ENCODE peak calls at places on chromosomes 11 and 22, in seven cellular contexts. O, H, P, I, M, X and E are unnamed samples.
A peak's percentile ranks its signal among the peaks of the same experiment; 100 is the strongest.

GRCh38 chr11:22807391-22807790 is 22.2 kb downstream of the SVIP start:
- DNase-seq in O (no peak), H (no peak), P (no peak), I (no peak), M (no peak), X (no peak), E (no peak)

GRCh38 chr11:94020777-94021615 is at the start of gene HEPHL1:
- DNase-seq in O (peak; percentile 4), H (no peak), P (no peak), I (peak; percentile 50), M (no peak), X (no peak), E (no peak)

GRCh38 chr11:10494636-10495463 is 39.8 kb downstream of the AMPD3 start:
- DNase-seq in O (no peak), H (no peak), P (no peak), I (no peak), M (no peak), X (no peak), E (no peak)

GRCh38 chr11:29159552-29160465 is 857.0 kb downstream of the KCNA4 start:
- DNase-seq in O (peak; percentile 90), H (peak; percentile 46), P (no peak), I (peak; percentile 45), M (no peak), X (no peak), E (peak; percentile 12)

GRCh38 chr22:26642465-26643367 is 14.7 kb upstream of the MIAT start:
- DNase-seq in O (no peak), H (no peak), P (no peak), I (peak; percentile 84), M (no peak), X (peak; percentile 29), E (peak; percentile 71)

GRCh38 chr22:30312053-30312452 is 14.7 kb downstream of the TBC1D10A start:
- DNase-seq in O (peak; percentile 83), H (no peak), P (no peak), I (no peak), M (no peak), X (no peak), E (no peak)

GRCh38 chr11:121068787-121069186 is 32.3 kb upstream of the TECTA start:
- DNase-seq in O (no peak), H (no peak), P (no peak), I (no peak), M (no peak), X (no peak), E (no peak)

GRCh38 chr11:123145661-123146060 is 49.4 kb downstream of the CLMP start:
- DNase-seq in O (no peak), H (peak; percentile 25), P (no peak), I (no peak), M (no peak), X (no peak), E (no peak)

GRCh38 chr11:59641156-59641555 is 25.6 kb upstream of the OSBP start:
- DNase-seq in O (peak; percentile 4), H (no peak), P (no peak), I (no peak), M (no peak), X (no peak), E (no peak)

GRCh38 chr11:19633276-19633675 is 79.4 kb upstream of the NAV2 start:
- DNase-seq in O (no peak), H (peak; percentile 52), P (peak; percentile 65), I (no peak), M (peak; percentile 93), X (no peak), E (no peak)

GRCh38 chr11:70625051-70625450 is 226.7 kb downstream of the CTTN start:
- DNase-seq in O (no peak), H (no peak), P (no peak), I (no peak), M (no peak), X (no peak), E (no peak)

GRCh38 chr11:67435031-67435726 is 2.3 kb downstream of the PTPRCAP start:
- DNase-seq in O (no peak), H (no peak), P (no peak), I (peak; percentile 51), M (no peak), X (no peak), E (no peak)

GRCh38 chr11:71153005-71153395 is 99.4 kb downstream of the SHANK2 start:
- DNase-seq in O (peak; percentile 31), H (peak; percentile 52), P (no peak), I (peak; percentile 44), M (no peak), X (no peak), E (no peak)

GRCh38 chr11:12142909-12143308 is 32.5 kb downstream of the MICAL2 start:
- DNase-seq in O (no peak), H (no peak), P (no peak), I (no peak), M (no peak), X (no peak), E (no peak)

GRCh38 chr11:18669211-18669593 is 29.4 kb upstream of the TMEM86A start:
- DNase-seq in O (no peak), H (no peak), P (no peak), I (peak; percentile 24), M (no peak), X (no peak), E (no peak)

GRCh38 chr11:44766112-44766971 is 39.6 kb downstream of the TSPAN18 start:
- DNase-seq in O (peak; percentile 93), H (peak; percentile 72), P (no peak), I (no peak), M (no peak), X (peak; percentile 77), E (peak; percentile 51)

GRCh38 chr11:6354651-6355485 is 34.6 kb upstream of the CAVIN3 start:
- DNase-seq in O (no peak), H (no peak), P (no peak), I (no peak), M (no peak), X (no peak), E (no peak)

GRCh38 chr11:126257764-126258163 is 10.9 kb downstream of the SRPRA start:
- DNase-seq in O (peak; percentile 70), H (no peak), P (no peak), I (no peak), M (no peak), X (no peak), E (no peak)

GRCh38 chr11:126265801-126266200 is 2.9 kb downstream of the SRPRA start:
- DNase-seq in O (peak; percentile 11), H (no peak), P (no peak), I (peak; percentile 37), M (no peak), X (no peak), E (peak; percentile 11)

GRCh38 chr11:126257144-126257543 is 11.6 kb downstream of the SRPRA start:
- DNase-seq in O (no peak), H (no peak), P (no peak), I (no peak), M (no peak), X (no peak), E (no peak)

GRCh38 chr11:126263489-126263888 is 5.2 kb downstream of the SRPRA start:
- DNase-seq in O (no peak), H (no peak), P (no peak), I (no peak), M (no peak), X (no peak), E (no peak)

GRCh38 chr11:126262216-126262615 is 6.5 kb downstream of the SRPRA start:
- DNase-seq in O (no peak), H (no peak), P (no peak), I (no peak), M (no peak), X (no peak), E (no peak)
- TF ChIP-seq POLR2A in O (no peak), H (no peak), P (no peak), I (no peak), M (no peak), X (no peak), E (no peak)

GRCh38 chr22:38569972-38570840 is at the start of gene DMC1:
- DNase-seq in O (peak; percentile 69), H (peak; percentile 96), P (peak; percentile 91), I (peak; percentile 96), M (peak; percentile 98), X (peak; percentile 95), E (peak; percentile 96)
- TF ChIP-seq POLR2A in O (no peak), H (peak; percentile 47), P (peak; percentile 62), I (peak; percentile 30), M (no peak), X (no peak), E (peak; percentile 45)

GRCh38 chr11:62546244-62546936 is at the start of gene AHNAK:
- DNase-seq in O (peak; percentile 52), H (peak; percentile 84), P (peak; percentile 74), I (peak; percentile 90), M (no peak), X (peak; percentile 90), E (peak; percentile 76)

GRCh38 chr11:62545437-62546243 is 966 bp downstream of the AHNAK start:
- DNase-seq in O (peak; percentile 93), H (peak; percentile 91), P (peak; percentile 93), I (peak; percentile 99), M (peak; percentile 97), X (peak; percentile 97), E (peak; percentile 40)

GRCh38 chr11:62548545-62549335 is 2.1 kb upstream of the AHNAK start:
- DNase-seq in O (no peak), H (peak; percentile 75), P (peak; percentile 49), I (no peak), M (no peak), X (peak; percentile 70), E (no peak)

GRCh38 chr11:62546937-62547625 is 475 bp upstream of the AHNAK start:
- DNase-seq in O (peak; percentile 49), H (no peak), P (peak; percentile 45), I (peak; percentile 81), M (no peak), X (peak; percentile 36), E (no peak)

GRCh38 chr11:62547691-62548281 is 1.2 kb upstream of the AHNAK start:
- DNase-seq in O (no peak), H (peak; percentile 68), P (no peak), I (no peak), M (no peak), X (peak; percentile 77), E (no peak)
- TF ChIP-seq POLR2A in O (no peak), H (no peak), P (peak; percentile 35), I (no peak), M (no peak), X (no peak), E (no peak)

GRCh38 chr11:64319421-64319761 is 1.5 kb downstream of the PRDX5 start:
- DNase-seq in O (no peak), H (no peak), P (no peak), I (peak; percentile 89), M (no peak), X (no peak), E (peak; percentile 60)

GRCh38 chr11:64314805-64315561 is 2.4 kb downstream of the TRMT112 start:
- DNase-seq in O (no peak), H (no peak), P (no peak), I (no peak), M (no peak), X (no peak), E (no peak)

GRCh38 chr11:64317961-64318693 is at the start of gene PRDX5:
- DNase-seq in O (peak; percentile 94), H (peak; percentile 98), P (peak; percentile 93), I (peak; percentile 99), M (peak; percentile 99), X (peak; percentile 97), E (peak; percentile 99)

GRCh38 chr11:64318694-64319420 is 936 bp downstream of the PRDX5 start:
- DNase-seq in O (no peak), H (no peak), P (no peak), I (no peak), M (no peak), X (no peak), E (peak; percentile 69)

GRCh38 chr11:64317325-64317960 is at the start of gene TRMT112:
- DNase-seq in O (peak; percentile 98), H (peak; percentile 98), P (peak; percentile 98), I (peak; percentile 99), M (peak; percentile 99), X (peak; percentile 97), E (peak; percentile 98)
- TF ChIP-seq POLR2A in O (peak; percentile 65), H (peak; percentile 88), P (peak; percentile 91), I (peak; percentile 91), M (peak; percentile 77), X (no peak), E (peak; percentile 91)

GRCh38 chr11:47376543-47377371 is 1.6 kb downstream of the SPI1 start:
- DNase-seq in O (no peak), H (no peak), P (peak; percentile 40), I (peak; percentile 87), M (no peak), X (no peak), E (no peak)
- TF ChIP-seq POLR2A in O (no peak), H (no peak), P (no peak), I (peak; percentile 31), M (no peak), X (no peak), E (no peak)